ENCODE peak calls at places on chromosomes 6 and 20, in five cellular contexts. A, G, M, C and K are unnamed samples. For H3K4me1 and H3K36me3, the result is how much of the 10 kb centered on the place peaks cover.

GRCh38 chr20:13119583-13119982 is 101.5 kb upstream of the ISM1 start:
- DNase-seq in A (peak), M (peak), G (peak), C (peak), K (peak)

GRCh38 chr20:59662161-59662560 is 57.8 kb downstream of the PHACTR3 start:
- DNase-seq in G (no peak), M (no peak), A (no peak), C (no peak), K (no peak)

GRCh38 chr6:136846046-136846445 is 23.7 kb downstream of the PEX7 start:
- DNase-seq in G (peak), C (peak), M (peak), A (peak), K (peak)

GRCh38 chr6:116422238-116422637 is 38.9 kb upstream of the CALHM6 start:
- DNase-seq in M (no peak), G (no peak), A (no peak), C (no peak), K (no peak)

GRCh38 chr6:79949235-79949634 is 1.9 kb upstream of the ELOVL4 start:
- DNase-seq in G (peak), M (peak), C (peak), A (peak), K (peak)

GRCh38 chr20:1761116-1761515 is 103.5 kb upstream of the SIRPG start:
- DNase-seq in M (no peak), C (no peak), A (no peak), G (no peak), K (peak)

GRCh38 chr6:154868143-154868594 is 126.9 kb upstream of the TIAM2 start:
- DNase-seq in C (peak), A (peak), G (peak), M (peak), K (peak)

GRCh38 chr6:166736606-166737005 is 109.6 kb upstream of the RPS6KA2 start:
- DNase-seq in G (no peak), C (no peak), M (no peak), A (peak), K (peak)

GRCh38 chr6:50868466-50868865 is 49.8 kb downstream of the TFAP2B start:
- DNase-seq in C (no peak), G (no peak), A (no peak), M (no peak), K (no peak)

GRCh38 chr6:35259194-35259945 is at the start of gene ZNF76:
- DNase-seq in M (peak), G (peak), C (peak), A (peak), K (peak)

GRCh38 chr6:35048631-35049083 is 92.5 kb downstream of the TCP11 start:
- DNase-seq in A (peak), M (no peak), C (no peak), G (peak), K (no peak)

GRCh38 chr6:162069995-162070394 is 657.6 kb downstream of the PRKN start:
- DNase-seq in C (no peak), A (no peak), M (no peak), G (no peak), K (no peak)

GRCh38 chr20:63911171-63911570 is 16.2 kb downstream of the DNAJC5 start:
- DNase-seq in C (no peak), G (no peak), M (no peak), A (no peak), K (peak)

GRCh38 chr6:13761361-13762036 is 49.9 kb upstream of the RANBP9 start:
- DNase-seq in G (no peak), C (no peak), M (no peak), A (no peak), K (peak)

GRCh38 chr20:34364013-34364382 is 925 bp downstream of the ITCH start:
- DNase-seq in C (peak), A (peak), G (no peak), M (no peak), K (no peak)

GRCh38 chr20:635028-635427 is 18.0 kb downstream of the SRXN1 start:
- DNase-seq in C (no peak), M (no peak), G (no peak), A (no peak), K (no peak)

GRCh38 chr6:10412948-10413849 is 1.7 kb downstream of the TFAP2A start:
- DNase-seq in C (peak), M (no peak), G (peak), A (peak), K (peak)

GRCh38 chr6:7107578-7108195 is at the start of gene RREB1:
- DNase-seq in A (peak), G (peak), C (peak), M (peak), K (peak)

GRCh38 chr6:15431762-15432495 is 186.1 kb downstream of the JARID2 start:
- DNase-seq in C (no peak), M (no peak), A (peak), G (peak), K (no peak)

GRCh38 chr6:149885888-149886287 is 12.0 kb downstream of the RAET1E start:
- DNase-seq in C (no peak), M (no peak), A (no peak), G (no peak), K (peak)

GRCh38 chr6:47153066-47153755 is 111.1 kb upstream of the ADGRF1 start:
- DNase-seq in M (no peak), G (no peak), C (no peak), A (no peak), K (no peak)

GRCh38 chr6:116424001-116424400 is 37.2 kb upstream of the CALHM6 start:
- DNase-seq in C (no peak), A (no peak), M (no peak), G (no peak), K (peak)

GRCh38 chr20:2995796-2996195 is 47.6 kb upstream of the GNRH2 start:
- DNase-seq in M (no peak), C (no peak), G (no peak), A (no peak), K (no peak)

DNA sequence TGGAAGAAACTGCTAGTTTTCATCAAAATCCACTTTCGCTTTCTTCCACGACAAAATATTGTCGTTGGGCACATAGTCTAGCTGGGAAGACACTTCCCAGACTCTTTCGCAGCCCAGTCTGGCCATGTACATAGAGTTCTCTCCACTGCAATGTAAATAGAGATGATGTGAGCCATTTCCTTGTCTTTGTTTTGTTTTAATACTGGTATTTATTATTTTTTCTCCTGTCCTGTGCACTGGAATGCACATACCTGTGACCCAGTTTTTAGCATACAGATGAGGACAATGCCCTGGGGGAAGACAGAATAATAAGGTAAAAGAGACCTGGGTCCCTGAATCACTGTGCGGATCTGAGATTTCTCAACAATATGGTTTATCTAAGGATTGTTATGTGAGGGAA is 149.5 kb upstream of the BMP5 start:
- DNase-seq in M (no peak), C (no peak), A (no peak), G (no peak), K (peak)
- H3K4me2 ChIP-seq in M (no peak), C (no peak), A (peak), G (no peak), K (no peak)

GRCh38 chr6:170542031-170542719 is 10.9 kb downstream of the PSMB1 start:
- DNase-seq in M (no peak), A (no peak), G (no peak), C (no peak), K (peak)

DNA sequence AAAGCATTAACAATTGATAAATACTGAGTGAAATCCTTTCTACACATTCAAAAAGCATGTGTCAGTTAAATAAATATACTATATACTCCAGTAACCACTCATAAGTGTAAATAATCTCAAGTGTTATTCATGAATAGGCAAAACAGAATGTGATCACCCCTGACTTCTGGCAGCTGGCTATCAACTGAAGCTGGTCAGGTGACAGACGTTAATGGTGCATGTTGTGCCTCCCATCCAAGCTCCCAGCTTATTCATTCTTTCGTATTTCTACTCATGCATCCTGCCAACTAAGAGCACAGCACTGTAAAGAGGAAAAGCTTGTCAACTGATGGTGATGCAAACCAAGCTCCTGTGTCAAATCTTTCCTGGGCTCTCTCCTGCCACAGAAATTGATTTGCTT is 7.7 kb downstream of the PSMB1 start:
- DNase-seq in A (no peak), M (no peak), C (no peak), G (no peak), K (no peak)
- H3K4me1 ChIP-seq in A (under half), M (under half), C (under half), G (under half), K (under half)

GRCh38 chr20:4871486-4871885 is 129.8 kb downstream of the SLC23A2 start:
- DNase-seq in C (no peak), A (no peak), M (no peak), G (no peak), K (no peak)

GRCh38 chr20:4873396-4873795 is 127.9 kb downstream of the SLC23A2 start:
- DNase-seq in M (no peak), G (peak), C (no peak), A (no peak), K (no peak)

GRCh38 chr20:4867036-4867435 is 134.3 kb downstream of the SLC23A2 start:
- DNase-seq in A (peak), G (no peak), M (no peak), C (no peak), K (no peak)

GRCh38 chr20:4869290-4870193 is 131.8 kb downstream of the SLC23A2 start:
- DNase-seq in C (no peak), G (no peak), A (peak), M (no peak), K (no peak)

DNA sequence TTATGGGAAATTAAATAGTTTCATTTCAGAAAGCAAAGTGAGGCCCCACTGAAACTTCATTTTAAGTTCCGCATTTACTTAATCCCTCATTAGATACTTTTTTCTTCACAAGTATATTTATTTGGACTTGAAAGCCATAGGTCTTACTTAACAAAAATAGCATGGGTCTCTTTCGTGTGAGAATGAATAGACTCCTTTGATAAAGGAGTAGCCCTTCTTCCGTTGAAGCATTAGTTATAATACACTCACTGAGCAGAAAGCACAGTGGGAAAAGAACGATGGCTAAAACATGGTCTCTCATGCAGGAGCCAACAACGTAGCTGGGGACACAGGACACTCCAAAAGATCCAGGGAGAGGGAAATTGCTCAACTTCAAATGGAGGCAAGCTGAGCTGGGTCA is 130.4 kb downstream of the SLC23A2 start:
- DNase-seq in C (no peak), M (no peak), A (no peak), G (no peak), K (no peak)
- H3K36me3 ChIP-seq in C (under half), M (under half), A (under half), G (under half), K (under half)

GRCh38 chr6:40904583-40905194 is 134.3 kb downstream of the UNC5CL start:
- DNase-seq in M (no peak), G (no peak), C (no peak), A (no peak), K (no peak)

GRCh38 chr6:40910260-40910893 is 128.6 kb downstream of the UNC5CL start:
- DNase-seq in C (no peak), A (no peak), M (no peak), G (no peak), K (no peak)

GRCh38 chr6:40909811-40910210 is 129.2 kb downstream of the UNC5CL start:
- DNase-seq in C (no peak), G (no peak), A (no peak), M (no peak), K (peak)

GRCh38 chr6:40906759-40907158 is 132.3 kb downstream of the UNC5CL start:
- DNase-seq in M (no peak), G (no peak), C (no peak), A (no peak), K (peak)

DNA sequence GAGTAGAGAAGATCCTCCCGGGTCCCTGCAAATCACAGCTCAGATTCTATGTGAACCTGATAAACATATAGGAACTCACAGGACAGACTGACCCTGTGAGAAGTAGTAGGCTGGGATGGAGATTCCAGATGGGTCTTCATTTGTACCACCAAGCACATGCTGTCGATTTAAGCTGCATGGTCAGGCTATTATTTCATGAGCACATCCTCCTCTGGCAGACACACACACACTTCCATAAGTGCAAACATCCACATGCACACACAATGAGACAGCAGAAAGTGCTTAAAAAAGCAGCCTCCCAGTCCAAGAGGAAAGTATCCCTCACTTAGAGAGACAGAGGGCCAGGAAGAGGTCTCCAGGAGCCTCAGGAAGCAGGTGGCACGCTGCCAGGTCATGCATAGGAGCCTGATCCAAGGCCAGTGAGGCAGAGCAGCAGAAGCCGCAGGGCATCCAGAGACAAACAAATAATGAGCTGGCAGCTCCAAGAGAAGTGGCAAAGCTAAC is 131.8 kb downstream of the UNC5CL start:
- DNase-seq in M (no peak), G (no peak), A (no peak), C (no peak), K (peak)
- H3K4me2 ChIP-seq in M (no peak), G (no peak), A (no peak), C (no peak), K (peak)

GRCh38 chr6:2913621-2914317 is 10.7 kb upstream of the SERPINB9 start:
- DNase-seq in M (no peak), G (no peak), C (no peak), A (no peak), K (no peak)

GRCh38 chr6:2916354-2916925 is 13.3 kb upstream of the SERPINB9 start:
- DNase-seq in A (no peak), C (no peak), G (no peak), M (no peak), K (no peak)

GRCh38 chr6:2917065-2917464 is 14.0 kb upstream of the SERPINB9 start:
- DNase-seq in G (peak), M (no peak), C (peak), A (no peak), K (no peak)

GRCh38 chr6:2915150-2915549 is 12.0 kb upstream of the SERPINB9 start:
- DNase-seq in M (no peak), G (no peak), C (no peak), A (no peak), K (no peak)

DNA sequence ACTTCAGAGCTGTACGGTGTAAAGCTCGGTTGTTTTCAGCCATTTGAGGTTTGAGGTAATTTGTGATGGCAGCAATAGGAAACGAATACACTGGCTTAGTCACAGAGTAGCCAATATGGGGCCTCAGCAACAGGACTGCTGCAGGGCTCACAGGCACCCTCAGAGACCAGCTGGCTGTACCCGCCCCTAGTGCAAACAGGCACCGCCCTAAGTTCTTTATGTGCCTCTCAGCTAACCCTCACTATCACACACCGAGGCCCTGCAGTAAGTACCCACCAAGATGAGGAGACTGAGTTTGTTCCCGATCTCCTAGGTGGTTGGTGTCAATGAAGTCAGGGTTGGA is 11.2 kb upstream of the SERPINB9 start:
- DNase-seq in M (no peak), A (no peak), C (no peak), G (no peak), K (no peak)
- H3K4me1 ChIP-seq in M (under half), A (under half), C (under half), G (under half), K (under half)

DNA sequence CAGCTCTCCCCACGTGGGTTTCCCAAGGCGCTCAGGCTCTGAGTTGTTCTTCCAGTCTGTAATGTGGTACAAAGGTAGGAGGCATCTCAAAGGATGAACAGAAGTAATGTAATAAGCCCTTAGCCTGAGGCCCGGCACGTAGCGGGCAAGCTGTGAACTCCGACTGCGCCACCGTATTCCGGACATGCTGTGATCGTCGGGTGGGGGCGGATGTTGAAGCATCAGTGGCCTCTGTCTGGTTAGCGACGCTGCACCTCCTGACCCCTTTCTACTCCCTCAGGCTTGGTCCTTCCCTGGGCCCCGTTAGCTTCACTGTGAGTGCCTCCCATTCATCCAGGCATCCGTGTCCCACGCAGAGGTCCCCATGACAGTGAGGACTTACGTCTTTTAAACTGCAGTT is 151.7 kb downstream of the ERMARD start:
- DNase-seq in M (no peak), G (no peak), A (no peak), C (no peak), K (no peak)
- H3K36me3 ChIP-seq in M (under half), G (under half), A (under half), C (under half), K (under half)